ENCODE peak calls at places on chromosomes 13 and 19, in seven cellular contexts. N is IMR-90, L is mesenchymal stem cell, H is neuronal stem cell, C is H9, T is trophoblast cell, J is H1. B is an unnamed sample.

GRCh38 chr13:71864981-71865857 is 1.8 kb downstream of the DACH1 start:
- DNase-seq in N (no peak), L (peak; percentile 34), H (no peak), C (peak; percentile 41), T (no peak), J (peak; percentile 69), B (peak; percentile 12)

GRCh38 chr19:12090807-12091206 is 26.3 kb downstream of the ZNF844 start:
- DNase-seq in N (peak; percentile 53), L (peak; percentile 53), H (peak; percentile 46), C (peak; percentile 58), T (peak; percentile 78), J (peak; percentile 83), B (peak; percentile 66)

GRCh38 chr19:7230826-7231225 is 63.4 kb downstream of the INSR start:
- DNase-seq in N (no peak), L (no peak), H (no peak), C (no peak), T (no peak), J (no peak), B (no peak)

GRCh38 chr13:105368781-105369180 is 1166.7 kb downstream of the EFNB2 start:
- DNase-seq in N (no peak), L (no peak), H (no peak), C (no peak), T (no peak), J (no peak), B (peak; percentile 75)

GRCh38 chr19:7597689-7598088 is 2.0 kb downstream of the CAMSAP3 start:
- DNase-seq in N (no peak), L (no peak), H (no peak), C (no peak), T (no peak), J (no peak), B (peak; percentile 13)

GRCh38 chr13:18965347-18965855 is 216.2 kb downstream of the TUBA3C start:
- DNase-seq in N (no peak), L (no peak), H (no peak), C (no peak), T (no peak), J (no peak), B (no peak)

GRCh38 chr19:28019901-28020300 is 1193.0 kb downstream of the UQCRFS1 start:
- DNase-seq in N (no peak), L (no peak), H (no peak), C (no peak), T (no peak), J (no peak), B (no peak)

GRCh38 chr13:27851049-27851448 is 58.8 kb downstream of the GSX1 start:
- DNase-seq in N (no peak), L (no peak), H (no peak), C (no peak), T (peak; percentile 81), J (no peak), B (no peak)

GRCh38 chr19:16301999-16302694 is 22.5 kb upstream of the KLF2 start:
- DNase-seq in N (peak; percentile 54), L (no peak), H (no peak), C (no peak), T (no peak), J (no peak), B (no peak)

GRCh38 chr19:41595258-41595889 is 19.4 kb downstream of the CEACAM21 start:
- DNase-seq in N (peak; percentile 74), L (peak; percentile 81), H (no peak), C (peak; percentile 54), T (peak; percentile 66), J (peak; percentile 52), B (peak; percentile 62)

GRCh38 chr19:56477429-56478338 is 539 bp upstream of the ZNF667 start:
- DNase-seq in N (peak; percentile 91), L (peak; percentile 95), H (peak; percentile 90), C (peak; percentile 86), T (peak; percentile 87), J (peak; percentile 81), B (peak; percentile 97)

GRCh38 chr19:41545547-41545946 is 30.4 kb upstream of the CEACAM21 start:
- DNase-seq in N (no peak), L (no peak), H (no peak), C (no peak), T (no peak), J (no peak), B (no peak)

GRCh38 chr19:5679289-5680082 is 830 bp downstream of the MICOS13 start:
- DNase-seq in N (no peak), L (no peak), H (no peak), C (peak; percentile 38), T (peak; percentile 37), J (peak; percentile 50), B (no peak)

GRCh38 chr13:111184685-111185401 is 69.7 kb downstream of the ARHGEF7 start:
- DNase-seq in N (no peak), L (no peak), H (no peak), C (no peak), T (no peak), J (no peak), B (no peak)

GRCh38 chr13:68588623-68589022 is 1358.5 kb upstream of the PCDH9 start:
- DNase-seq in N (no peak), L (no peak), H (no peak), C (no peak), T (no peak), J (no peak), B (no peak)

GRCh38 chr19:32530773-32531172 is 50.2 kb upstream of the PDCD5 start:
- DNase-seq in N (no peak), L (no peak), H (no peak), C (no peak), T (no peak), J (no peak), B (no peak)

GRCh38 chr19:42089191-42089750 is 13.3 kb downstream of the ZNF574 start:
- DNase-seq in N (no peak), L (no peak), H (no peak), C (no peak), T (no peak), J (no peak), B (no peak)

GRCh38 chr13:46648166-46648607 is 95.2 kb downstream of the LRCH1 start:
- DNase-seq in N (peak; percentile 60), L (peak; percentile 63), H (no peak), C (no peak), T (peak; percentile 41), J (no peak), B (peak; percentile 56)

GRCh38 chr19:12995596-12996541 is 594 bp downstream of the NFIX start:
- DNase-seq in N (peak; percentile 30), L (peak; percentile 45), H (no peak), C (no peak), T (no peak), J (no peak), B (no peak)

GRCh38 chr13:23159205-23159586 is 21.6 kb upstream of the SGCG start:
- DNase-seq in N (peak; percentile 13), L (no peak), H (peak; percentile 68), C (peak; percentile 76), T (peak; percentile 26), J (peak; percentile 85), B (peak; percentile 88)

GRCh38 chr19:3968556-3969434 is 2.1 kb downstream of the DAPK3 start:
- DNase-seq in N (peak; percentile 100), L (peak; percentile 100), H (peak; percentile 97), C (peak; percentile 99), T (peak; percentile 97), J (peak; percentile 84), B (peak; percentile 100)

GRCh38 chr13:40101708-40102359 is 446.4 kb downstream of the COG6 start:
- DNase-seq in N (no peak), L (no peak), H (no peak), C (no peak), T (no peak), J (no peak), B (no peak)

GRCh38 chr19:7909471-7910067 is 5.1 kb upstream of the TGFBR3L start:
- DNase-seq in N (no peak), L (no peak), H (no peak), C (no peak), T (no peak), J (no peak), B (no peak)

GRCh38 chr13:93775027-93775426 is 548.4 kb downstream of the GPC6 start:
- DNase-seq in N (no peak), L (no peak), H (no peak), C (no peak), T (no peak), J (no peak), B (no peak)

GRCh38 chr13:93775507-93776108 is 549.0 kb downstream of the GPC6 start:
- DNase-seq in N (peak; percentile 85), L (peak; percentile 46), H (no peak), C (no peak), T (peak; percentile 9), J (no peak), B (no peak)

GRCh38 chr13:93777504-93777903 is 550.9 kb downstream of the GPC6 start:
- DNase-seq in N (no peak), L (no peak), H (no peak), C (no peak), T (no peak), J (no peak), B (no peak)

GRCh38 chr13:93778548-93778947 is 551.9 kb downstream of the GPC6 start:
- DNase-seq in N (no peak), L (no peak), H (no peak), C (no peak), T (no peak), J (no peak), B (peak; percentile 60)

DNA sequence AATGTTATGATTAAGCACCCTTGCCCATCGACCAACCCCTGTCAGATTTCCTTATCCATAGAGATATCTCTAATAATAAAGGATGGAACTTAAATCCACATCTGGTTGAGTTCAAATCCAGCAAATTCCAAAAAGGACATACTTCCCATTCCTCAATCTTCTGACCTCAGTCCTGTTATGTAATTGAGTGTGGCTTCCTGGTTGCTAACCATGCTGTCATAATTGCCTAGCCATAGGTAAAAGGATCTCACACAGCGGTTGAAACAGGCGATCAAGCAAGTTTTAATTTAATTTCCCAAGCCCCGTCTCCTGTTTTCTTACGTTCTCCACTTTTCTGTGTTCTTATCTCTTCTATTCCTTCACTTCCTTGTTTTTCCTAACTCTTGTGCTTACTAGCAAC is 550.3 kb downstream of the GPC6 start:
- DNase-seq in N (peak; percentile 49), L (no peak), H (no peak), C (no peak), T (peak; percentile 4), J (no peak), B (peak; percentile 65)
- H3K27ac ChIP-seq in N (no peak overlapping the region), L (no peak overlapping the region), H (no peak overlapping the region), C (no peak overlapping the region), T (no peak overlapping the region), J (no peak overlapping the region), B (no peak overlapping the region)

GRCh38 chr19:48715276-48715675 is 4.2 kb downstream of the MAMSTR start:
- DNase-seq in N (no peak), L (no peak), H (no peak), C (no peak), T (no peak), J (no peak), B (no peak)
- H2BK5ac ChIP-seq in N (no peak overlapping the region), L (no peak overlapping the region), H (peak overlapping the region; percentile 44), C (no peak overlapping the region), T (no peak overlapping the region), J (no peak overlapping the region), B (no peak overlapping the region)

DNA sequence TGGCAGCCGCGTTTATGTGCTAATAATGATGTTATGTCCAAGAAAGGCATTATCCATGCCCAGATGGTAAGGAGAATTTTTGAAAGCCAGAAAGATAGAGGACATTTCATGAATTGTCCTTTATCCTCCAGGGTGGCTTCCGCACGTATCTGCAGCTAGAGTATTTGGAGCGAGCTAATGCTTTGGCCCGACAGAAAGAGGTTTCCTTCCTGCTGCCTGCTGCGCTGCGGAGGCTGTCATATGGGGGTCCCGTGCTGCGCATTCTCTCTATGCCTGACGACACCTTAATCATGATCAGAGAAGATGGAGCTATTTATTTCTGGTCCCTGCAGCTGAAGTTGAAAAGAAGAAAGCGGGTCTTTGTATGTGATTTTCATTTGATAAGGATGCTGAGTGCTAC is 90.0 kb downstream of the TEX26 start:
- DNase-seq in N (no peak), L (no peak), H (no peak), C (no peak), T (no peak), J (no peak), B (no peak)
- H3K27me3 ChIP-seq in N (peaks cover 9% of the 10 kb centered on the region), L (no peaks in the 10 kb centered on the region), H (no peaks in the 10 kb centered on the region), C (no peaks in the 10 kb centered on the region), T (no peaks in the 10 kb centered on the region), J (no peaks in the 10 kb centered on the region), B (no peaks in the 10 kb centered on the region)

GRCh38 chr19:1136918-1137317 is 33.1 kb downstream of the GPX4 start:
- DNase-seq in N (no peak), L (no peak), H (no peak), C (no peak), T (no peak), J (no peak), B (no peak)
- H3K27ac ChIP-seq in N (no peak overlapping the region), L (no peak overlapping the region), H (no peak overlapping the region), C (no peak overlapping the region), T (no peak overlapping the region), J (no peak overlapping the region), B (no peak overlapping the region)

B was measured in mesendoderm.